ENCODE peak calls at places on chromosomes 5 and 9, in four cellular contexts. I is SJCRH30; O is effector memory CD4-positive, alpha-beta T cell; X is aorta. F is an unnamed sample. For H3K9me3 and H3K36me3, the result is how much of the 10 kb centered on the place peaks cover.

GRCh38 chr9:17462869-17463464 is 115.9 kb upstream of the SH3GL2 start:
- DNase-seq in I (peak), X (no peak), O (no peak), F (no peak)

GRCh38 chr5:157447246-157447645 is 12.8 kb upstream of the NIPAL4 start:
- DNase-seq in I (no peak), O (no peak), X (no peak), F (no peak)

GRCh38 chr9:117278656-117279055 is 136.2 kb downstream of the ASTN2 start:
- DNase-seq in I (no peak), O (no peak), X (no peak), F (no peak)

GRCh38 chr5:123429993-123430392 is 6.8 kb upstream of the CEP120 start:
- DNase-seq in O (no peak), I (no peak), X (no peak), F (no peak)

GRCh38 chr5:150263801-150264621 is 25.6 kb downstream of the CAMK2A start:
- DNase-seq in X (peak), O (no peak), I (peak), F (peak)

GRCh38 chr5:31854625-31855526 is 215.9 kb downstream of the PDZD2 start:
- DNase-seq in X (peak), O (no peak), I (peak), F (peak)

GRCh38 chr9:126373241-126373640 is 46.6 kb downstream of the MVB12B start:
- DNase-seq in X (no peak), I (peak), O (no peak), F (no peak)

GRCh38 chr5:36367524-36367923 is 65.8 kb upstream of the RANBP3L start:
- DNase-seq in X (no peak), I (no peak), O (no peak), F (no peak)

GRCh38 chr5:81400375-81400774 is 6.4 kb upstream of the ACOT12 start:
- DNase-seq in X (no peak), I (no peak), O (no peak), F (no peak)

GRCh38 chr9:16406536-16407225 is 463.8 kb downstream of the BNC2 start:
- DNase-seq in X (no peak), I (peak), O (no peak), F (no peak)

GRCh38 chr5:61052870-61053269 is 107.9 kb downstream of the NDUFAF2 start:
- DNase-seq in X (no peak), I (peak), O (no peak), F (no peak)

GRCh38 chr5:98796197-98796972 is 22.9 kb downstream of the RGMB start:
- DNase-seq in I (peak), X (no peak), O (peak), F (peak)

GRCh38 chr9:78030553-78031270 is 899 bp downstream of the GNAQ start:
- DNase-seq in O (peak), I (peak), X (peak), F (peak)

GRCh38 chr5:22901885-22902284 is 48.7 kb upstream of the CDH12 start:
- DNase-seq in X (no peak), O (no peak), I (peak), F (no peak)

GRCh38 chr9:70081120-70081495 is 37.5 kb downstream of the MAMDC2 start:
- DNase-seq in X (no peak), O (no peak), I (peak), F (no peak)

GRCh38 chr9:110031511-110032173 is 176.3 kb downstream of the C9orf152 start:
- DNase-seq in O (no peak), I (no peak), X (no peak), F (no peak)

GRCh38 chr5:167820266-167820988 is 471.0 kb upstream of the WWC1 start:
- DNase-seq in X (no peak), O (no peak), I (peak), F (no peak)

DNA sequence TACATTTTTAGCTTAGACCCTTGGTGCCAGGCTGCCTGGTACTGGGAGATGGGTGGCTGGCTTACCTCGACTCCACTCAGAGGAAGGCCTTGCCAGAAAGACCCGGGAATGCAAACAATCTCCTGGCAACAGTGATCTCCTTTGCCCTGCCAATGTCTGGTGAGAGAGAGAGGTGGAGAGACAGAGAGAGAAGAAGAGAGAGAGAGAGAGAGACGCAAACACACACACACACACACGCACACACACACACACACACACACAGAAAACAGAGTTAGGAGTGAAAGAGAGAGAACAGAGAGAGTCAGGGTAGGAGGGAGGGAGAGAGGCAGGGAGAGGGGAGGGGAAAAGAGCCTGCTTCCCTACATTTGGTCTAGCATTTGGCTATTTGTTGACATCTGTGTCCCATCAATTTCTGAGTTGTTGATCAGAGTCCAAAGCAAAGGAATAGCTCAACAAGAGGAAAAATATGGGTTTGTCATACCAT is 181.6 kb upstream of the MAP1B start:
- DNase-seq in O (no peak), I (no peak), X (no peak), F (no peak)
- H3K27ac ChIP-seq in O (no peak), I (no peak), X (no peak), F (no peak)

DNA sequence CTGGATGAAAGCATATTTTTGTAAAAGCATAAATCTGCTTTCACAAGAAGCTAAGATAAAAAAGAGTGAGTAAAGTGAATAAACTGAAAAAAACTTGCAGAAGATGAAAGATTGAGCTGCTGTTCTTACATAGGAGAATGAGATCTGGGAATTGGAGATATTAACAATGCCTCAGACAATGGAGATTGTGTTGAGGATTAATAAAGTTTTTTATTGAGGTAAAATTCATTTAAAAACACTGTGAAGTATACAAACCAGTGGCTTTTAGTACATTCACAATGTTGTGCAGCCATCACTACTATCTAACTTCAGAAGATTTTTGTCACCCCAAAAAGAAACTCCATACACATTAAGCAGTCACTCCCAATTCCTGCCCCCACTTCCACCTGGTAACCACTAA is 19.7 kb upstream of the UBLCP1 start:
- DNase-seq in I (no peak), X (no peak), O (no peak), F (no peak)
- H3K9me3 ChIP-seq in I (under half), X (under half), O (under half), F (under half)

GRCh38 chr9:125235805-125236534 is 5.2 kb downstream of the HSPA5 start:
- DNase-seq in X (no peak), O (no peak), I (no peak), F (no peak)

GRCh38 chr9:125227761-125228160 is 13.4 kb downstream of the HSPA5 start:
- DNase-seq in X (no peak), O (no peak), I (no peak), F (peak)

GRCh38 chr9:125238127-125238914 is 2.8 kb downstream of the HSPA5 start:
- DNase-seq in O (no peak), X (no peak), I (no peak), F (no peak)

GRCh38 chr9:125238915-125239446 is 2.2 kb downstream of the HSPA5 start:
- DNase-seq in I (no peak), X (no peak), O (no peak), F (no peak)

DNA sequence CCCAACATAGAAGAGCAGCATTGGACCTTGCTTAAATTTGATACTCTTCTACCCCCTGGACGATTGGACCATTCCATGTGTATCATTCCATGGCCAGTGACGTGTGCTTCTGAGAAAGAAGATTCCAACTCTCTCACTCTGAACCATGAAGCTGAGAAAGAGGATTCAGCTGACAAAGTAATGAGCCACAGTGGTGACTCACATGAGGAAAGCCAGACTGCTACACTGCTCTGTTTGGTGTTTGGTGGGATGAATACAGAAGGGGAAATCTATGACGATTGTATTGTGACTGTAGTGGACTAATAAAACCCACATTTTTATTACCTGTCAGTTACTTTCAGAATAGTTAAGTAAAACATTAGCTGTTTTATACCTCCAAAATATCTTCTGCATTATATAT is 7.5 kb downstream of the HSPA5 start:
- DNase-seq in O (no peak), X (no peak), I (no peak), F (no peak)
- H3K36me3 ChIP-seq in O (half or more), X (under half), I (half or more), F (under half)

GRCh38 chr9:21611896-21612295 is 129.8 kb upstream of the IFNE start:
- DNase-seq in X (no peak), I (no peak), O (no peak), F (no peak)

GRCh38 chr9:21616082-21616778 is 134.1 kb upstream of the IFNE start:
- DNase-seq in I (no peak), X (no peak), O (no peak), F (no peak)

GRCh38 chr9:21615018-21615417 is 132.9 kb upstream of the IFNE start:
- DNase-seq in X (no peak), I (no peak), O (no peak), F (no peak)

GRCh38 chr9:21609506-21609905 is 127.4 kb upstream of the IFNE start:
- DNase-seq in O (no peak), X (no peak), I (no peak), F (no peak)

GRCh38 chr9:21615446-21615845 is 133.3 kb upstream of the IFNE start:
- DNase-seq in X (no peak), O (no peak), I (no peak), F (no peak)
- H3K27ac ChIP-seq in X (no peak), O (no peak), I (no peak), F (no peak)

GRCh38 chr5:63878788-63879187 is 83.5 kb downstream of the HTR1A start:
- DNase-seq in I (no peak), X (no peak), O (no peak), F (no peak)
- H3K9me3 ChIP-seq in I (under half), X (under half), O (under half), F (under half)

GRCh38 chr5:171984748-171985419 is 21.6 kb downstream of the FBXW11 start:
- DNase-seq in O (no peak), I (peak), X (no peak), F (no peak)
- H3K36me3 ChIP-seq in O (under half), I (under half), X (under half), F (under half)

GRCh38 chr9:98215821-98216220 is 23.4 kb upstream of the CORO2A start:
- DNase-seq in I (no peak), O (no peak), X (peak), F (no peak)
- H3K27ac ChIP-seq in I (no peak), O (no peak), X (no peak), F (peak)

DNA sequence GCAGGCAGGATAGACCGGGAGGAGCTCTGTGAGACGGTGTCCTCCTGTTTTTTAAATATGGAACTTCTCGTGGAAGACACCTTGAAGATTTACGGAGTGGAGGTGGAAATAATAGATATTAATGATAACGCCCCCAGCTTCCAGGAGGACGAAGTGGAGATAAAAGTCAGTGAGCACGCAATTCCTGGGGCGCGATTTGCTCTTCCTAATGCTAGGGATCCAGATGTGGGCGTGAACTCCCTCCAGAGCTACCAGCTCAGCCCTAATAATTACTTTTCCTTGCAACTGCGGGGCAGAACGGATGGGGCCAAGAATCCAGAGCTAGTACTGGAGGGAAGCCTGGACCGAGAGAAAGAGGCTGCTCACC is 621 bp downstream of the PCDHGA11 start:
- DNase-seq in X (no peak), I (no peak), O (no peak), F (no peak)
- H3K9me3 ChIP-seq in X (under half), I (under half), O (under half), F (under half)

DNA sequence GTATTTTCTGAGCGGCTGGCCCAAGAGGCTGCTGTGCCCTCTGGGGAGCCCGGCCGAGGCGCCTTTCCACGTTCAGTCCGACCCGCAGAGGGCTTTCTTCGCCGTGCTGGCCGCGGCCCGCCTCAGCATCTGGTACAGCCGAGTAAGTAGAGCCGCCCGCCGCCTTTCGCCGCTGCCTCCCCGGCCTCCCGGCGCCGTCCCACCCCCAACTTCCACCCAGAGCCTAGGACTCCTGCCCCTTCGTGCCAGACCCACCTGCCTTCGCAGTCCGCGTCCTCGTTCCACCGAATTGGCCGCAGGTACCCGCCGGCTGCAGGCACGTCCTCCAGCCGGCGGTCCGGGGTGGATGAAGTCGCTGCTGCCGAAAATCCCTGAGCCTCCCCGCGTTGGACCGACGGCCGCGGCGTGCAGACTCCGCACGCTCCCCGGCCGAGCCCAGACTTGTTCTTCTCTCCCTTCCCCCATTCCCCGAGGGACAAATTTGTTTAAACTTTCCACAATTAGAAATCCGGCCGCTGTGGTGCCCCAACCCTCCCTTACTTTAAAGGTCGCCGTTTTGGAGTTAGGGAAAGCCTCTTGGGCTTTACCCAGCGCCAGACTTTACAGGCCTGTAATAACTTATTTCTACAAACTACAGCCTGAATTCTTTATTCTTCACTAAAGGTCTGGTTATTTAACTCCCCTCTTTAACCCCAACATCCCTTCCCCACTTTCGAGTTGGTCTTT is 568 bp downstream of the RIC1 start:
- DNase-seq in X (peak), I (peak), O (peak), F (peak)
- H3K36me3 ChIP-seq in X (under half), I (under half), O (under half), F (under half)

GRCh38 chr9:35489313-35490154 is at the start of gene RUSC2:
- DNase-seq in O (no peak), I (peak), X (peak), F (peak)

GRCh38 chr9:35488019-35488418 is 1.9 kb upstream of the RUSC2 start:
- DNase-seq in I (no peak), X (no peak), O (no peak), F (no peak)

GRCh38 chr9:35490910-35491465 is 1.1 kb downstream of the RUSC2 start:
- DNase-seq in X (no peak), I (no peak), O (no peak), F (no peak)

GRCh38 chr9:35488566-35489312 is 1.2 kb upstream of the RUSC2 start:
- DNase-seq in I (no peak), O (no peak), X (no peak), F (no peak)

DNA sequence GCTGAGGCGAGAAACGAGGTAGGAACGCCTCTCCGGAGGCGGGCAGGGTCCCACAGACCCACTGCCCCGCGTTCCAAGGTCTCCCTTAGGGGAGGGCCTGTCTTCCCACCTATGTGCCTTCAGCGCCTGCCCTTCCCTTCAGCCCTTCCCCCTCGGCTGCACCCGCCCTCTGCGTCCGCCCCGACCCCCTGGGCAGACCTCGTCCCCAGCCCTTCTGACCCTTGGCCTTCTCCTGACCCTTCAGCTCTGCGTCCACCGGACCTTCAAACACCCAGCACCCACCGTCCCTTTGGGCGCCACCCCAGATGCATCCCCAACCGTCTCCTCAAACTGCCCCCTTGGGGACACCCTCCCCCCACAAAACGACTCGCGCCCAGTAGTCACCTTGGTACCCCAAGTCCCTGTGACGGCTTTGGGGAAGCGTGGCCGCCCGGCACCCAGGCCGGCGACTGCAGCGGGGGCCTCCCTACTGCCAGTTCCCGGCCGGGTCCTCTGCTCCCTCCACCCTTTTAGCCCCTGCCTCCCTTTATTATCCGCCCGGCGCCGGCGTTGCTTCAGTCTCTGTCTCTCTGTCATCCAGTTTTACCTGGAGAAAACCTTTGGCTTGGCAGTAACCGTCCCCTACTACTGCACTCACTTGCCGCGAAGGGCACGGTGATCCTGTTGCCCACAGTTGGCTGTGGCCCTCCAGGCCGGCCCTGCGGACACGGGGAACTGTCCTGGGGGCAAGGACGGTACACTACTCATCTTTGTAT is 421 bp downstream of the RUSC2 start:
- DNase-seq in X (peak), I (peak), O (no peak), F (peak)
- H3K27ac ChIP-seq in X (peak), I (peak), O (no peak), F (peak)